ENCODE peak calls at places on chromosomes 16 and 17, in four cellular contexts. One of them, this sample, is unnamed.

GRCh38 chr16:69669577-69669976 is 56.8 kb downstream of the NQO1 start:
- DNase-seq in transverse colon: no peak
- DNase-seq in A673: no peak
- DNase-seq in fibroblast of lung: no peak
- DNase-seq in this sample: no peak

GRCh38 chr17:7435676-7436555 is 681 bp downstream of the TMEM102 start:
- DNase-seq in transverse colon: peak; percentile 69
- DNase-seq in A673: peak; percentile 78
- DNase-seq in fibroblast of lung: no peak
- DNase-seq in this sample: peak; percentile 75

GRCh38 chr16:51163366-51163765 is 12.3 kb upstream of the SALL1 start:
- DNase-seq in transverse colon: no peak
- DNase-seq in A673: no peak
- DNase-seq in fibroblast of lung: peak; percentile 39
- DNase-seq in this sample: no peak

GRCh38 chr16:22670551-22670970 is 143.4 kb upstream of the HS3ST2 start:
- DNase-seq in transverse colon: no peak
- DNase-seq in A673: peak; percentile 49
- DNase-seq in fibroblast of lung: no peak
- DNase-seq in this sample: no peak

GRCh38 chr16:82713778-82714177 is 87.0 kb downstream of the CDH13 start:
- DNase-seq in transverse colon: no peak
- DNase-seq in A673: no peak
- DNase-seq in fibroblast of lung: no peak
- DNase-seq in this sample: no peak

GRCh38 chr17:51435171-51435552 is 174.8 kb downstream of the UTP18 start:
- DNase-seq in transverse colon: no peak
- DNase-seq in A673: peak; percentile 7
- DNase-seq in fibroblast of lung: no peak
- DNase-seq in this sample: no peak

GRCh38 chr17:2398188-2398587 is 2.7 kb downstream of the MNT start:
- DNase-seq in transverse colon: no peak
- DNase-seq in A673: no peak
- DNase-seq in fibroblast of lung: no peak
- DNase-seq in this sample: no peak

GRCh38 chr16:88503374-88503770 is 50.3 kb downstream of the ZFPM1 start:
- DNase-seq in transverse colon: no peak
- DNase-seq in A673: no peak
- DNase-seq in fibroblast of lung: peak; percentile 5
- DNase-seq in this sample: no peak

GRCh38 chr16:1651509-1652342 is 26.4 kb upstream of the JPT2 start:
- DNase-seq in transverse colon: no peak
- DNase-seq in A673: peak; percentile 16
- DNase-seq in fibroblast of lung: no peak
- DNase-seq in this sample: no peak

GRCh38 chr17:32672701-32673100 is 185.9 kb downstream of the CDK5R1 start:
- DNase-seq in transverse colon: no peak
- DNase-seq in A673: no peak
- DNase-seq in fibroblast of lung: no peak
- DNase-seq in this sample: no peak

GRCh38 chr17:61218438-61218837 is 181.2 kb upstream of the TBX2 start:
- DNase-seq in transverse colon: no peak
- DNase-seq in A673: peak; percentile 37
- DNase-seq in fibroblast of lung: peak; percentile 49
- DNase-seq in this sample: no peak

GRCh38 chr16:14307623-14308356 is 236.7 kb downstream of the MRTFB start:
- DNase-seq in transverse colon: no peak
- DNase-seq in A673: no peak
- DNase-seq in fibroblast of lung: peak; percentile 34
- DNase-seq in this sample: no peak

GRCh38 chr17:54901230-54901847 is 687 bp downstream of the TOM1L1 start:
- DNase-seq in transverse colon: peak; percentile 28
- DNase-seq in A673: peak; percentile 81
- DNase-seq in fibroblast of lung: peak; percentile 35
- DNase-seq in this sample: peak; percentile 48

GRCh38 chr17:75404739-75405364 is 626 bp downstream of the GRB2 start:
- DNase-seq in transverse colon: peak; percentile 53
- DNase-seq in A673: peak; percentile 55
- DNase-seq in fibroblast of lung: peak; percentile 41
- DNase-seq in this sample: peak; percentile 63

GRCh38 chr17:83125515-83126274 is 46.3 kb downstream of the METRNL start:
- DNase-seq in transverse colon: peak; percentile 61
- DNase-seq in A673: no peak
- DNase-seq in fibroblast of lung: no peak
- DNase-seq in this sample: peak; percentile 43

GRCh38 chr17:59465949-59466307 is 99.5 kb upstream of the DHX40 start:
- DNase-seq in transverse colon: no peak
- DNase-seq in A673: no peak
- DNase-seq in fibroblast of lung: no peak
- DNase-seq in this sample: no peak

DNA sequence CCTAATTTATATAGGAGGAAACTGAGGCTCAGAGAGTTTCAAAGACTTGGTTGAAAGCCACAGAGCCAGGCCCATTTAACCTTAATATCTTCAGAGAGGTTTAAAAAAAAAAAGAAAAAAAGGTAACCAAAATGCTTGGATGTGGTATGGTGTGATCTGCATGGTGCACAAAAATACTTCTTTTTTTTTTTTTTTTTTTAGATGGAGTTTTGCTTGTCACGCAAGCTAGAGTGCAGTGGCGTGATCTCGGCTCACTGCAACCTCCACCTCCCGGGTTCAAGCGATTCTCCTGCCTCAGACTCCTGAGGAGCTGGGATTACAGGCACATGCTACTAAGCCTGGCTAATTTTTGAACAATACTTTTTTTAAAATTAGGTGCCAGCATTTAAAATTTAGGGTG is 101.8 kb downstream of the XYLT1 start:
- DNase-seq in transverse colon: no peak
- DNase-seq in A673: no peak
- DNase-seq in fibroblast of lung: no peak
- DNase-seq in this sample: no peak
- H3K4me3 ChIP-seq in transverse colon: no peak overlapping the region
- H3K4me3 ChIP-seq in A673: no peak overlapping the region
- H3K4me3 ChIP-seq in fibroblast of lung: no peak overlapping the region
- H3K4me3 ChIP-seq in this sample: no peak overlapping the region

DNA sequence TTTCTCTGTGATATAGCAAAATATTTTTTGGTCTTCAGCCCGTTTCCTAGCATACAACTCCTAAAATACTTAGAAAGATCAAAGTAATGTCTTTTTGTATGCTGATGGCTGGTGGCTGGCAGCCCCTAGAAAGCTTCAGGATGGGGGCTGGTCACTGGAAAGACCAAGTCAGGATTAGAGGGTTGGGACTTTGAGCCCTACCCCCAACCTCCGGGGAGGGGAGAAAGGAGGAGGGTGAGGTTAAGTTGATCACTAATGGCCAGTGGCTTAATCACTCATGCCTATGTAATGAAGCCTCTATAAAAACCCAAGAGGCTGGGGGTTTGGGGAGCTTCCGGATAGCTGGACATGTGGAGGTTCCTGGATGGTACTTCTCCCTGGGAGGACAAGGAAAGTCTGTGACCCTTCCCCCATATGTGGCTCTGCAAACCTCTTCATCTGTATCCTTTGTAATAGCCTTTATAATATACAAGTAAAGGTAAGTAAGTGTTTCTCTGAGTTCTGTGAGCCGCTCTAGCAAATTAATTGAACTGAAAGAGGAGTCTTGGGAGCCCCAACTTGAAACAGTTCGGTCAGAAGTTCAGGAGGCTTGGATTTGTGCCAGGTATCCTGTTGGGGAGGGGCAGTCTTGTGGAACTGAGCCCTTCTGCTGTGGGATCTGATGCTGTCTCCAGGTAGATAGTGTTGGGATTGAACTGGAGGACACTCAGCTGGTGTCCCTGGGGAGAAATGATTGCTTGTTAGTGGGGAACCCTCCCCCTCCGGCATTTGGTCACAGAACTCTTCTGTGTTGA is 3.5 kb downstream of the SLC7A6 start:
- DNase-seq in transverse colon: no peak
- DNase-seq in A673: no peak
- DNase-seq in fibroblast of lung: no peak
- DNase-seq in this sample: peak; percentile 61
- H3K4me1 ChIP-seq in transverse colon: peaks cover 13% of the 10 kb centered on the region
- H3K4me1 ChIP-seq in A673: peaks cover 11% of the 10 kb centered on the region
- H3K4me1 ChIP-seq in fibroblast of lung: peaks cover 5% of the 10 kb centered on the region
- H3K4me1 ChIP-seq in this sample: peaks cover 12% of the 10 kb centered on the region

DNA sequence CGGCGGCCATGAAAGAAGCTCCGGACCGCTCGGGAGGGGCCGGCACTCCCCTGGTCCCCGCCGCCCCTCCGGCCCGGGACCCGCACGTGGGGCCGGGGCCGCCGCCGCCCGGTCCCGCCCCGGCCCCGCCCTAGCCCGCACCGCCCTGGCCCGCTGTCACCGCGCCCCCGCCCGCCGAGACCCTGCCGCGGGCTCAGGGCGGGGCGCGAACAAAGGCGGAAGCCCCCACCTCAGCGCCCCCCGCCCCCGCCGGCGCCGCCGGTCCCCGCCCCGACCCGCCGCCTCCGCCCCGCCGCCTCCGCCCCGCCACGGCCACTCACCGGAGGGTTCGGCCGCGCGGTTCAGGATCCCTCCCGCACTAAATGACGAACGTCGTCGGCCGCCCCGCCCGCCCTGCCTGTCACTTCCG is at the start of gene ARHGDIA:
- DNase-seq in transverse colon: no peak
- DNase-seq in A673: no peak
- DNase-seq in fibroblast of lung: no peak
- DNase-seq in this sample: no peak
- H3K4me3 ChIP-seq in transverse colon: peak within 1 kb of the TSS; percentile 82
- H3K4me3 ChIP-seq in A673: peak within 1 kb of the TSS; percentile 80
- H3K4me3 ChIP-seq in fibroblast of lung: peak within 1 kb of the TSS; percentile 89
- H3K4me3 ChIP-seq in this sample: peak within 1 kb of the TSS; percentile 98

DNA sequence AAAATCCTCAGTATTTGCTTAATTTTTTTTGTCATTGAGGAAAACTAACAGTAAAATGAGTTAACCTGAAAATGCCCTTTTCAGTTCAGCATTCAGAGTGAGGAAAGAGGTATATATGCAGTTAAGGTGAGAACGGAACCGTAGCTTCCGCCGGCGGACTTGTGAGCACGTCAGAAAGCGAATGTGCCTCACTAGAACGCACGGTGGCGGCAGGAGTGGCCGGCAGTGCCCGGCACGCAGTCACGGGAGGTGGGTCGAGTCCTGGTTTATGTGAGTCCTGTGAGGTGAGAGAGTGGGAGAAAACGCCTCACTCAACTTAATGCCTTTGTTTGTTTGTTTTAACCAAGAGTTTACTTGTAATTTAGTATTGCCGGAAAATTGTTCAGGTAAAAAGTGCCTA is 6.1 kb downstream of the SEC14L1 start:
- DNase-seq in transverse colon: peak; percentile 72
- DNase-seq in A673: no peak
- DNase-seq in fibroblast of lung: no peak
- DNase-seq in this sample: peak; percentile 69
- H3K4me1 ChIP-seq in transverse colon: peaks cover 10% of the 10 kb centered on the region
- H3K4me1 ChIP-seq in A673: peaks cover 11% of the 10 kb centered on the region
- H3K4me1 ChIP-seq in fibroblast of lung: peaks cover 4% of the 10 kb centered on the region
- H3K4me1 ChIP-seq in this sample: peaks cover 12% of the 10 kb centered on the region